ENCODE peak calls at places on chromosomes 6 and 20, in nine cellular contexts. X is CD8-positive, alpha-beta T cell; M is fibroblast of mammary gland; T is aorta; Y is body of pancreas; G is GM12865; J is iPS DF 6.9; O is right atrium auricular region; E is hepatocyte. P is an unnamed sample.
A peak's percentile ranks its signal among the peaks of the same experiment; 100 is the strongest.

GRCh38 chr6:50905297-50905696 is 86.6 kb downstream of the TFAP2B start:
- DNase-seq in X (no peak), M (no peak), T (no peak), Y (no peak), G (no peak), J (no peak), O (no peak), E (peak; percentile 27), P (no peak)

GRCh38 chr20:50980071-50980681 is 21.6 kb downstream of the MOCS3 start:
- DNase-seq in X (no peak), M (peak; percentile 99), T (no peak), Y (no peak), G (no peak), J (no peak), O (peak; percentile 60), E (peak; percentile 70), P (no peak)

GRCh38 chr20:62155428-62156253 is 12.1 kb downstream of the SS18L1 start:
- DNase-seq in X (no peak), M (no peak), T (no peak), Y (no peak), G (no peak), J (no peak), O (no peak), E (no peak), P (no peak)

GRCh38 chr6:19597809-19598320 is 239.3 kb upstream of the ID4 start:
- DNase-seq in X (no peak), M (no peak), T (no peak), Y (no peak), G (no peak), J (no peak), O (no peak), E (no peak), P (no peak)

GRCh38 chr20:63232235-63233060 is 3.3 kb upstream of the BIRC7 start:
- DNase-seq in X (no peak), M (peak; percentile 96), T (no peak), Y (no peak), G (no peak), J (no peak), O (no peak), E (peak; percentile 67), P (no peak)

GRCh38 chr6:20696676-20697075 is 162.4 kb downstream of the CDKAL1 start:
- DNase-seq in X (no peak), M (peak; percentile 90), T (no peak), Y (no peak), G (no peak), J (no peak), O (no peak), E (no peak), P (no peak)

GRCh38 chr6:6494677-6495076 is 93.8 kb upstream of the LY86 start:
- DNase-seq in X (no peak), M (peak; percentile 5), T (no peak), Y (peak; percentile 35), G (peak; percentile 76), J (peak; percentile 61), O (no peak), E (peak; percentile 57), P (peak; percentile 41)

GRCh38 chr20:21615617-21616080 is 89.8 kb upstream of the PAX1 start:
- DNase-seq in X (peak; percentile 50), M (peak; percentile 45), T (peak; percentile 77), Y (peak; percentile 71), G (peak; percentile 67), J (peak; percentile 63), O (no peak), E (peak; percentile 79), P (peak; percentile 36)

GRCh38 chr6:32954983-32955802 is 2.3 kb upstream of the HLA-DMA start:
- DNase-seq in X (no peak), M (peak; percentile 28), T (no peak), Y (peak; percentile 73), G (peak; percentile 70), J (no peak), O (no peak), E (peak; percentile 39), P (peak; percentile 64)

GRCh38 chr6:136723780-136724179 is 68.5 kb downstream of the MAP3K5 start:
- DNase-seq in X (peak; percentile 63), M (no peak), T (no peak), Y (peak; percentile 32), G (peak; percentile 70), J (no peak), O (no peak), E (no peak), P (no peak)

GRCh38 chr6:72787521-72788031 is 165.7 kb downstream of the KCNQ5 start:
- DNase-seq in X (no peak), M (peak; percentile 82), T (no peak), Y (no peak), G (no peak), J (peak; percentile 1), O (no peak), E (peak; percentile 33), P (no peak)

GRCh38 chr6:35757461-35758123 is 18.8 kb upstream of the CLPSL2 start:
- DNase-seq in X (no peak), M (peak; percentile 64), T (no peak), Y (peak; percentile 75), G (peak; percentile 57), J (no peak), O (no peak), E (peak; percentile 54), P (no peak)

DNA sequence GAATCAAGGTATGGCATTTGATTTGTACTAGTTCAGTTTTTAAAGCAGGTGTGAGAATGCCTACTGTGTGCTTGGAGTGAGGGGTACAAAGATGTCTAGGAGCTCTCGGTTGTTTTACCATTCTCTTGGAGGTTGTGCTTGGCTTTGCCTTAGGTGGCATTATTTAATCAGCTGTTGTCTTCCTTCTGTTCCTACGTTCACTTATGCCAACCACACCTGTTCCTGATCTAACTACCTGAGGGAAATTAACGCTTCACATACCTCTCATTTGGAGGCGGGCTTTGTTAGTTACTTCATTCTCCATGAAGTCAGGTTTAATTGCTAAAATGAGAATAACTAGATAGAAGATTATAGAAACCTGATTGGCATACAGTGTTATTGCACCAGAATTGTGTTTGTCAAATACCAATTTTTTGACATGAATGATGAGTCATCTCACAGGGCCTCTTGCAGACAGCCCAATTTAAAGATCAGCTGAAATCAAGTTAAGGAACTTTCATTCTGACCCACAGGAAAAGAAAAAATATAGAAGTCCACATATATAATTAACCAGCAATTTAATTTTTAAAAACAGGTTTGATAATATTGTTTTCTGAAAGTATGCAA is 24.8 kb upstream of the PBOV1 start:
- DNase-seq in X (no peak), M (no peak), T (no peak), Y (peak; percentile 29), G (no peak), J (no peak), O (no peak), E (no peak), P (no peak)
- H3K4me3 ChIP-seq in X (no peak overlapping the region), M (no peak overlapping the region), T (no peak overlapping the region), Y (no peak overlapping the region), G (no peak overlapping the region), J (no peak overlapping the region), O (no peak overlapping the region), E (no peak overlapping the region), P (no peak overlapping the region)

GRCh38 chr6:489762-490161 is 98.2 kb downstream of the IRF4 start:
- DNase-seq in X (no peak), M (no peak), T (no peak), Y (no peak), G (no peak), J (no peak), O (no peak), E (no peak), P (no peak)

GRCh38 chr6:489001-489400 is 97.4 kb downstream of the IRF4 start:
- DNase-seq in X (no peak), M (no peak), T (no peak), Y (no peak), G (peak; percentile 37), J (no peak), O (no peak), E (no peak), P (no peak)

GRCh38 chr6:491233-491632 is 99.7 kb downstream of the IRF4 start:
- DNase-seq in X (no peak), M (no peak), T (no peak), Y (no peak), G (no peak), J (no peak), O (no peak), E (no peak), P (no peak)

GRCh38 chr6:492178-492577 is 100.6 kb downstream of the IRF4 start:
- DNase-seq in X (no peak), M (no peak), T (no peak), Y (no peak), G (no peak), J (no peak), O (no peak), E (no peak), P (no peak)

GRCh38 chr6:490251-491037 is 98.9 kb downstream of the IRF4 start:
- DNase-seq in X (no peak), M (no peak), T (no peak), Y (no peak), G (peak; percentile 49), J (no peak), O (no peak), E (no peak), P (no peak)
- H3K4me3 ChIP-seq in X (no peak overlapping the region), M (no peak overlapping the region), T (no peak overlapping the region), Y (no peak overlapping the region), G (no peak overlapping the region), J (no peak overlapping the region), O (no peak overlapping the region), E (no peak overlapping the region), P (no peak overlapping the region)

GRCh38 chr6:48840896-48841295 is 622.2 kb downstream of the MMUT start:
- DNase-seq in X (no peak), M (peak; percentile 20), T (no peak), Y (no peak), G (no peak), J (no peak), O (no peak), E (no peak), P (no peak)
- H3K4me3 ChIP-seq in X (no peak overlapping the region), M (no peak overlapping the region), T (no peak overlapping the region), Y (no peak overlapping the region), G (no peak overlapping the region), J (no peak overlapping the region), O (no peak overlapping the region), E (no peak overlapping the region), P (no peak overlapping the region)

GRCh38 chr6:158328446-158328845 is 16.2 kb downstream of the TULP4 start:
- DNase-seq in X (no peak), M (no peak), T (no peak), Y (no peak), G (no peak), J (peak; percentile 20), O (no peak), E (no peak), P (peak; percentile 33)
- H3K4me3 ChIP-seq in X (no peak overlapping the region), M (no peak overlapping the region), T (no peak overlapping the region), Y (no peak overlapping the region), G (no peak overlapping the region), J (no peak overlapping the region), O (no peak overlapping the region), E (no peak overlapping the region), P (no peak overlapping the region)

P was measured in colonic mucosa.